ENCODE peak calls at places on chromosomes 7 and 10, in four cellular contexts. L, J, N and M are unnamed samples.

GRCh38 chr7:135979674-135980660 is 2.8 kb upstream of the MTPN start:
- DNase-seq in L (no peak), J (no peak), N (no peak), M (peak)

GRCh38 chr10:122567056-122567660 is 6.6 kb downstream of the DMBT1 start:
- DNase-seq in L (no peak), J (no peak), N (no peak), M (peak)

GRCh38 chr10:1939016-1939415 is 201.7 kb upstream of the ADARB2 start:
- DNase-seq in L (no peak), J (no peak), N (no peak), M (no peak)

GRCh38 chr7:26603631-26604030 is 260.8 kb downstream of the SKAP2 start:
- DNase-seq in L (no peak), J (no peak), N (no peak), M (no peak)

GRCh38 chr10:35467186-35467585 is 130.9 kb downstream of the CCNY start:
- DNase-seq in L (no peak), J (no peak), N (no peak), M (no peak)

GRCh38 chr10:44399478-44400451 is 14.9 kb upstream of the CXCL12 start:
- DNase-seq in L (peak), J (no peak), N (no peak), M (no peak)

GRCh38 chr10:36003688-36004087 is 361.6 kb upstream of the FZD8 start:
- DNase-seq in L (no peak), J (no peak), N (no peak), M (no peak)

GRCh38 chr7:102253076-102253972 is 33.3 kb upstream of the SH2B2 start:
- DNase-seq in L (no peak), J (no peak), N (no peak), M (no peak)

GRCh38 chr7:93142127-93142526 is 6.1 kb downstream of the SAMD9L start:
- DNase-seq in L (no peak), J (no peak), N (no peak), M (no peak)

GRCh38 chr10:122054046-122055025 is 65.4 kb downstream of the TACC2 start:
- DNase-seq in L (no peak), J (no peak), N (no peak), M (peak)

GRCh38 chr10:30959855-30960247 is 71.8 kb downstream of the ZNF438 start:
- DNase-seq in L (no peak), J (no peak), N (no peak), M (no peak)

GRCh38 chr10:45058992-45059561 is 58.4 kb downstream of the ZNF22 start:
- DNase-seq in L (no peak), J (no peak), N (no peak), M (no peak)

GRCh38 chr10:22320591-22321155 is at the start of gene BMI1:
- DNase-seq in L (no peak), J (peak), N (peak), M (peak)

GRCh38 chr10:122478971-122479370 is 17.6 kb downstream of the HTRA1 start:
- DNase-seq in L (no peak), J (no peak), N (no peak), M (no peak)

GRCh38 chr10:66209025-66209424 is 716.8 kb upstream of the LRRTM3 start:
- DNase-seq in L (no peak), J (no peak), N (no peak), M (no peak)

GRCh38 chr7:18786796-18787195 is 291.2 kb downstream of the HDAC9 start:
- DNase-seq in L (no peak), J (no peak), N (no peak), M (no peak)

GRCh38 chr7:155763721-155764431 is 48.4 kb downstream of the SHH start:
- DNase-seq in L (no peak), J (no peak), N (no peak), M (peak)

GRCh38 chr10:45315508-45315907 is at the start of gene OR13A1:
- DNase-seq in L (no peak), J (no peak), N (no peak), M (no peak)

GRCh38 chr10:7054915-7055314 is 355.9 kb downstream of the SFMBT2 start:
- DNase-seq in L (no peak), J (no peak), N (no peak), M (peak)

GRCh38 chr10:77405771-77406241 is 231.8 kb downstream of the KCNMA1 start:
- DNase-seq in L (no peak), J (peak), N (no peak), M (peak)

GRCh38 chr7:102063736-102064135 is 222.9 kb upstream of the SH2B2 start:
- DNase-seq in L (peak), J (no peak), N (no peak), M (peak)

GRCh38 chr10:62637249-62638061 is 167.1 kb upstream of the ADO start:
- DNase-seq in L (no peak), J (no peak), N (no peak), M (peak)

GRCh38 chr7:52071744-52072143 is 755.1 kb upstream of the COBL start:
- DNase-seq in L (no peak), J (no peak), N (no peak), M (no peak)

DNA sequence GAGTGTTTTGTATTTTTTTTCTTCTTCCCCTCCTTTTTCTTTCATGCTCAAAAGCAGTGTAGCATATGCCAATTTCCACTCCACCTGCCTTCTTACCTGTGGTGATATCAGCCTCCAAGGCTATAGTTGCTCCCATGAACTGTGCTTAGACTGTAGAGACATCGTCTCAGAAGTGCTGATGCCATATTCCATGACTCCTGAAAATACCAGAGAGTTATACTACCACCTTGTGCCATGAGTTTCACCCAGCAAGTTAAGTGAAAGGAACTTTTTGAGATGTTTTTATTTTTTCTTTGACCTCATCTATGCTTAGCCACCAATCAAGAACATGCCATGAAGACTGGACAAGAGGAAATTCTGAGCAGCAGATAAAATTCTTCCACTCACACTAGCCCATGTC is 142.8 kb upstream of the SEMA3E start:
- DNase-seq in L (no peak), J (no peak), N (no peak), M (no peak)
- TF ChIP-seq CTCF in L (no peak), J (no peak), N (no peak), M (no peak)

GRCh38 chr7:44540592-44541027 is 520 bp downstream of the NPC1L1 start:
- DNase-seq in L (no peak), J (no peak), N (no peak), M (no peak)
- H3K4me3 ChIP-seq in L (no peak), J (no peak), N (peak), M (no peak)

GRCh38 chr10:27369832-27370231 is 129.2 kb upstream of the ACBD5 start:
- DNase-seq in L (no peak), J (no peak), N (no peak), M (no peak)
- TF ChIP-seq CTCF in L (no peak), J (no peak), N (peak), M (peak)

GRCh38 chr10:91284486-91285090 is 64.1 kb downstream of the PCGF5 start:
- DNase-seq in L (no peak), J (no peak), N (no peak), M (peak)
- H3K4me3 ChIP-seq in L (no peak), J (no peak), N (no peak), M (no peak)

GRCh38 chr7:84454174-84454959 is 259.8 kb upstream of the SEMA3A start:
- DNase-seq in L (no peak), J (no peak), N (no peak), M (peak)
- TF ChIP-seq CTCF in L (no peak), J (no peak), N (no peak), M (no peak)

DNA sequence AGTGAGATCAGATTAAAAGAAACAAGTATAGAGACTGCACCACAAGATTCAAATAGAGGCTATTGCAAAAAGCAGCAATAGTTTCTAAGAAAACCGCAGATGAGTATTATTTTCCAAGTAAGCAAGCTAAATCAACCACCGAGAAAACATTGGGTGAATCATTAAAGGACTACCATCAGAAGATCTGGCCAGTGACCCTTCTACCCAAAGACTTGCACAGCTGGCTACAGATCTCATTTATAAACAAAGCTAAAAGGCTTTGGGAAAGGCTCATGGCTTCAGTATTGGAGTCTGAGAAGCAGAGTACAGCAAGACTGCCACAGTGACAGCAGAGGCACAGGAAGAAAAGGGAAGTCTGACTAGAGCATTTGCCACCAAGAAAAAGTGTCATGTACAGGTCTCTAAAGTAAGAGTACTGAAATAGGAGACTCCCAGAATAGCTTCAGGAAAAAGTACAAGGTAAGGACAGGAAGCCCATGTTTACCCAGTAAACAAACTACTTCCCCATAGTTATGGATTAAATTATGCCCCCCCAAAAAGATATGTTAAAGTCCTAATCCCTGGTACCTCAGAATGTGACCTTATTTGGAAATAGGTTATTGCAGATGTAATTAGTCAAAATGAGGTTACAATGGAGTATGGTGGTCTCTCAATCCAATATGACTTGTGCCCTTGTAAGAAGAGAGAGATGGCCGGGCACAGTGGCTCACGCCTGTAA is 19.0 kb downstream of the STEAP1 start:
- DNase-seq in L (no peak), J (no peak), N (no peak), M (no peak)
- H3K4me3 ChIP-seq in L (no peak), J (no peak), N (peak), M (no peak)

GRCh38 chr7:108972009-108972408 is 402.3 kb downstream of the DNAJB9 start:
- DNase-seq in L (no peak), J (peak), N (no peak), M (no peak)

GRCh38 chr7:108973075-108973474 is 403.4 kb downstream of the DNAJB9 start:
- DNase-seq in L (no peak), J (no peak), N (no peak), M (no peak)
- TF ChIP-seq CTCF in L (no peak), J (peak), N (peak), M (no peak)

GRCh38 chr7:50304911-50305621 is 550 bp downstream of the IKZF1 start:
- DNase-seq in L (no peak), J (no peak), N (no peak), M (no peak)

GRCh38 chr7:50304158-50304910 is at the start of gene IKZF1:
- DNase-seq in L (no peak), J (no peak), N (peak), M (no peak)

GRCh38 chr7:50307368-50308012 is 3.0 kb downstream of the IKZF1 start:
- DNase-seq in L (no peak), J (no peak), N (no peak), M (no peak)

GRCh38 chr7:50306491-50307367 is 2.2 kb downstream of the IKZF1 start:
- DNase-seq in L (no peak), J (no peak), N (no peak), M (no peak)

DNA sequence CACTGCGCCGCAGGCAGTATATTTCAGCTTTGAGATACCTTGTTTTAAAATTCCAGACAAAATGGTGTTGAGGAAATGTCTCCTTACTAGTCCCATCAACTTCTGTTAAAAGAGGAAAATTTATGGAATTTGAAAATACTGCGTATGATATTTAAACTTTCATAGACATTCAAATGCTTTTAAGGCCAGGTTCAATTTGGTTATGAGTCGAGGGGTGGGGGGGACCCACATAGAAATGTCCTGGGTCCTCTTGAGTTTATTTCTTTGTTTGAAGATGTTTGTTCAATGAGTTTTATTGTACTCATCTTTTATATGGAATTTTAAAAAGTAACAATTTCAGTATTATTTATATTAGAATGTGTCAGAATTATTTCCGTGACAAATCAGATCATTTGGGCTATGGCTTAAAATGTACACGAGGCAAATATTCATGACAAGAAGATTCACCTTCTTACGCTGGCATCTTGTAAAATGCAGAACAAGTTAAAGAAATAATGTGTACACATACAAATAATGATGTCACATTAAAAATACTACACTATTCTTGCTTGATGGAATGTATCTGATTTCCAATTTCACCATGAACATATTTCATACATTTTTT is 1.3 kb downstream of the IKZF1 start:
- DNase-seq in L (no peak), J (no peak), N (no peak), M (no peak)
- H3K4me3 ChIP-seq in L (no peak), J (no peak), N (peak), M (no peak)

DNA sequence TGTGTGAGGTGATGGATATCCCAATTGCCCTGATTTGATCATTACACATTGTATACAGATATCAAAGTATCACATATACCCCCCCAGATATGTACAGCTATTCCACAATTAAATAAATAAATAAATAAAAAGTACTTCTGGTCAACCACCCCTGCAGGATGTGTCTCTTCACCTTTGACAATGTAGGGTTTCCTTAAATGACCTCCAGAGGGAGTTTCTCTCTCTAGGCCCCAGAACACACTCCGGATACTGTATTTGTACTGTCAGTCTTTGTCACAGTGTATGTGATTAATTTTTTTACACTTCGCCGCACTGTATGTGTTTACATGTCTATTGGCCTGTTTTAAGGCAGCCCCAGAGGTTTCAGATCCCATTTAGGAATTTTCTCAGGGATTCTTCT is 123.6 kb downstream of the ADCYAP1R1 start:
- DNase-seq in L (no peak), J (no peak), N (no peak), M (no peak)
- TF ChIP-seq CTCF in L (peak), J (no peak), N (no peak), M (peak)